ENCODE peak calls at places on chromosomes 7 and 10, in eight cellular contexts. A is activated CD8-positive, alpha-beta memory T cell treated with anti-CD3 and anti-CD28 coated beads for 48 hours; Y is transverse colon; F is GM10248; D is SK-N-DZ; O is spleen; T is A172; E is WTC11. H is an unnamed sample.

GRCh38 chr7:100190059-100190711 is 12.5 kb downstream of the STAG3 start:
- DNase-seq in E (no peak), O (no peak), Y (no peak), F (peak), D (no peak), T (peak), A (no peak), H (no peak)

GRCh38 chr7:92831716-92832622 is 4.4 kb downstream of the CDK6 start:
- DNase-seq in O (no peak), F (no peak), A (no peak), Y (peak), E (no peak), D (peak), T (peak), H (no peak)

GRCh38 chr10:93904901-93905300 is 11.1 kb downstream of the SLC35G1 start:
- DNase-seq in A (no peak), O (no peak), E (no peak), F (no peak), D (no peak), Y (no peak), T (no peak), H (no peak)

GRCh38 chr10:69439350-69439739 is 11.9 kb upstream of the TSPAN15 start:
- DNase-seq in A (no peak), T (peak), E (no peak), F (no peak), D (no peak), Y (peak), O (peak), H (no peak)

GRCh38 chr10:101223274-101224059 is 5.8 kb downstream of the LBX1 start:
- DNase-seq in O (no peak), A (no peak), F (no peak), T (no peak), E (no peak), D (no peak), Y (no peak), H (no peak)

GRCh38 chr7:1920266-1920681 is 250.2 kb downstream of the ELFN1 start:
- DNase-seq in O (peak), E (no peak), Y (peak), F (peak), T (no peak), A (no peak), D (no peak), H (no peak)

GRCh38 chr10:110265573-110266193 is 39.0 kb downstream of the SMNDC1 start:
- DNase-seq in F (no peak), A (no peak), T (no peak), Y (no peak), E (no peak), O (no peak), D (no peak), H (no peak)

GRCh38 chr7:28533731-28534531 is 121.6 kb downstream of the CREB5 start:
- DNase-seq in E (no peak), O (no peak), F (no peak), T (no peak), A (no peak), Y (no peak), D (no peak), H (no peak)

GRCh38 chr7:16399265-16399801 is 22.0 kb downstream of the CRPPA start:
- DNase-seq in A (no peak), Y (no peak), E (no peak), D (peak), T (no peak), F (no peak), O (no peak), H (peak)

H was measured in posterior vena cava.